ENCODE peak calls at places on chromosomes 16 and 17, in six cellular contexts. P is K562, R is GM12878, S is HepG2, L is SK-N-SH, I is GM12892. Q is an unnamed sample.

GRCh38 chr17:76432712-76433336 is 20.1 kb downstream of the UBE2O start:
- DNase-seq in P (no peak), R (no peak), S (peak), L (no peak), I (no peak), Q (no peak)

GRCh38 chr16:62137991-62138390 is 101.8 kb upstream of the CDH8 start:
- DNase-seq in P (no peak), R (no peak), S (no peak), L (no peak), I (no peak), Q (no peak)

GRCh38 chr16:83627996-83628395 is 179.8 kb upstream of the HSBP1 start:
- DNase-seq in P (no peak), R (no peak), S (no peak), L (no peak), I (no peak), Q (no peak)

GRCh38 chr17:73027130-73027741 is 65.3 kb downstream of the SLC39A11 start:
- DNase-seq in P (no peak), R (no peak), S (no peak), L (no peak), I (no peak), Q (no peak)

GRCh38 chr17:29825604-29826003 is 104.4 kb downstream of the SSH2 start:
- DNase-seq in P (no peak), R (no peak), S (peak), L (no peak), I (no peak), Q (no peak)

GRCh38 chr16:88701541-88702363 is 4.5 kb downstream of the RNF166 start:
- DNase-seq in P (no peak), R (no peak), S (no peak), L (no peak), I (no peak), Q (no peak)

GRCh38 chr17:60388742-60389141 is 3.2 kb downstream of the USP32 start:
- DNase-seq in P (peak), R (no peak), S (no peak), L (no peak), I (no peak), Q (no peak)

GRCh38 chr17:50356418-50356817 is 10.5 kb downstream of the XYLT2 start:
- DNase-seq in P (no peak), R (no peak), S (no peak), L (no peak), I (no peak), Q (no peak)

GRCh38 chr17:4492762-4493561 is 5.7 kb upstream of the SPNS2 start:
- DNase-seq in P (peak), R (no peak), S (peak), L (no peak), I (no peak), Q (no peak)

GRCh38 chr16:86519649-86520316 is 9.5 kb downstream of the FOXF1 start:
- DNase-seq in P (peak), R (no peak), S (peak), L (peak), I (peak), Q (no peak)

GRCh38 chr17:32258383-32259121 is 7.1 kb upstream of the RHBDL3 start:
- DNase-seq in P (no peak), R (no peak), S (no peak), L (no peak), I (no peak), Q (no peak)

GRCh38 chr17:77449908-77450741 is 309.4 kb downstream of the SEC14L1 start:
- DNase-seq in P (peak), R (no peak), S (peak), L (peak), I (no peak), Q (no peak)

GRCh38 chr17:34154916-34155730 is 100.0 kb upstream of the CCL2 start:
- DNase-seq in P (no peak), R (no peak), S (no peak), L (peak), I (no peak), Q (no peak)

GRCh38 chr17:10210151-10210574 is 11.8 kb upstream of the GAS7 start:
- DNase-seq in P (no peak), R (no peak), S (no peak), L (no peak), I (no peak), Q (no peak)

GRCh38 chr16:53048139-53048915 is 4.4 kb downstream of the CHD9NB start:
- DNase-seq in P (no peak), R (no peak), S (peak), L (no peak), I (no peak), Q (no peak)

GRCh38 chr16:58261263-58261662 is 33.6 kb downstream of the PRSS54 start:
- DNase-seq in P (peak), R (no peak), S (no peak), L (no peak), I (no peak), Q (no peak)

GRCh38 chr16:72939247-72939646 is 108.7 kb downstream of the ZFHX3 start:
- DNase-seq in P (no peak), R (no peak), S (no peak), L (no peak), I (no peak), Q (no peak)

GRCh38 chr16:11949527-11949926 is 7.7 kb upstream of the NPIPB2 start:
- DNase-seq in P (peak), R (no peak), S (peak), L (peak), I (peak), Q (peak)

GRCh38 chr17:31095239-31096105 is 695 bp downstream of the NF1 start:
- DNase-seq in P (peak), R (no peak), S (peak), L (peak), I (no peak), Q (peak)

GRCh38 chr17:37358098-37358829 is 17.5 kb upstream of the C17orf78 start:
- DNase-seq in P (peak), R (no peak), S (peak), L (peak), I (peak), Q (peak)

GRCh38 chr17:28896884-28897768 is at the start of gene FLOT2:
- DNase-seq in P (peak), R (no peak), S (peak), L (peak), I (no peak), Q (no peak)

GRCh38 chr16:86044241-86044671 is 145.3 kb downstream of the IRF8 start:
- DNase-seq in P (peak), R (no peak), S (peak), L (peak), I (peak), Q (peak)

GRCh38 chr17:71828182-71828596 is 292.6 kb upstream of the SOX9 start:
- DNase-seq in P (no peak), R (no peak), S (no peak), L (peak), I (no peak), Q (no peak)

GRCh38 chr17:33966410-33967063 is 288.5 kb upstream of the CCL2 start:
- DNase-seq in P (no peak), R (no peak), S (no peak), L (no peak), I (no peak), Q (no peak)

GRCh38 chr17:72184805-72185204 is 64.0 kb downstream of the SOX9 start:
- DNase-seq in P (no peak), R (no peak), S (no peak), L (no peak), I (no peak), Q (no peak)

GRCh38 chr17:28334176-28334575 is 1.1 kb downstream of the IFT20 start:
- DNase-seq in P (peak), R (no peak), S (no peak), L (no peak), I (no peak), Q (no peak)

GRCh38 chr16:31376705-31377104 is 16.4 kb upstream of the ITGAD start:
- DNase-seq in P (no peak), R (no peak), S (no peak), L (no peak), I (no peak), Q (no peak)

GRCh38 chr17:76911299-76912007 is 43.2 kb downstream of the MGAT5B start:
- DNase-seq in P (no peak), R (no peak), S (no peak), L (peak), I (no peak), Q (no peak)

GRCh38 chr16:2212362-2213324 is 2.0 kb upstream of the BRICD5 start:
- DNase-seq in P (peak), R (no peak), S (no peak), L (no peak), I (no peak), Q (no peak)

GRCh38 chr17:31919802-31920525 is 16.8 kb upstream of the SUZ12 start:
- DNase-seq in P (no peak), R (no peak), S (peak), L (no peak), I (no peak), Q (no peak)

GRCh38 chr16:28140788-28141618 is 70.8 kb downstream of the XPO6 start:
- DNase-seq in P (no peak), R (peak), S (peak), L (no peak), I (peak), Q (peak)

GRCh38 chr16:66079671-66080070 is 286.8 kb upstream of the CDH5 start:
- DNase-seq in P (no peak), R (no peak), S (no peak), L (no peak), I (no peak), Q (no peak)

GRCh38 chr17:76252040-76252954 is 12.0 kb upstream of the RNF157 start:
- DNase-seq in P (no peak), R (no peak), S (peak), L (no peak), I (no peak), Q (no peak)

GRCh38 chr17:50345443-50346312 is at the start of gene XYLT2:
- DNase-seq in P (peak), R (no peak), S (peak), L (peak), I (peak), Q (peak)

GRCh38 chr16:8505327-8505991 is 84.9 kb downstream of the TMEM114 start:
- DNase-seq in P (no peak), R (no peak), S (no peak), L (no peak), I (no peak), Q (no peak)

GRCh38 chr16:52912565-52913173 is 140.0 kb downstream of the CHD9NB start:
- DNase-seq in P (peak), R (peak), S (peak), L (peak), I (peak), Q (peak)

GRCh38 chr16:72901012-72901411 is 146.9 kb downstream of the ZFHX3 start:
- DNase-seq in P (no peak), R (no peak), S (no peak), L (no peak), I (no peak), Q (no peak)

GRCh38 chr16:84044108-84044488 is 1.5 kb upstream of the SLC38A8 start:
- DNase-seq in P (peak), R (no peak), S (peak), L (peak), I (no peak), Q (no peak)

GRCh38 chr16:46857261-46857962 is 26.4 kb upstream of the C16orf87 start:
- DNase-seq in P (peak), R (no peak), S (peak), L (peak), I (no peak), Q (no peak)

GRCh38 chr16:85200471-85201278 is 88.4 kb upstream of the CIBAR2 start:
- DNase-seq in P (peak), R (no peak), S (peak), L (no peak), I (no peak), Q (no peak)

DNA sequence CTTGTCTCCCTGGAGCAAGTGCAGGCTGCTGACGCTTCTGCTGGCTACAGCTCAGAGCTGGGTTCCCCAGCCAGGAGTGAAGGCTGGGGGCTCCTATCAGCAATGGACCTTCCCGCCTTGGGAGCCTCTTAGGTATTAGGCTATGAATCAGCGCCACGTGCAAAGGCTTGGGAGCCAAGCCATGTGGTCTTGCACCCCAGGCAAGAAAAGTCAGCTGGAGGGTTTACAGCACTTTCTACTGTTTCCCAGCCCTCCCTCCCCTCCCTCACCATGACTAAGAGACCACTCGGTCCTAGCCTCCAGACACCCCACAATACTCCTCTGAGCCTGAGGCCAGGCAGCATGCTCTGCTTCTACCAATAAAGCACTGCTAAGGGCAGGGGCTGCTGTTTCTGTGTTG is 12.3 kb downstream of the EPX start:
- DNase-seq in P (peak), R (no peak), S (no peak), L (no peak), I (no peak), Q (no peak)
- TF ChIP-seq TAF1 in P (no peak), R (no peak), S (no peak), L (no peak), I (no peak), Q (no peak)

DNA sequence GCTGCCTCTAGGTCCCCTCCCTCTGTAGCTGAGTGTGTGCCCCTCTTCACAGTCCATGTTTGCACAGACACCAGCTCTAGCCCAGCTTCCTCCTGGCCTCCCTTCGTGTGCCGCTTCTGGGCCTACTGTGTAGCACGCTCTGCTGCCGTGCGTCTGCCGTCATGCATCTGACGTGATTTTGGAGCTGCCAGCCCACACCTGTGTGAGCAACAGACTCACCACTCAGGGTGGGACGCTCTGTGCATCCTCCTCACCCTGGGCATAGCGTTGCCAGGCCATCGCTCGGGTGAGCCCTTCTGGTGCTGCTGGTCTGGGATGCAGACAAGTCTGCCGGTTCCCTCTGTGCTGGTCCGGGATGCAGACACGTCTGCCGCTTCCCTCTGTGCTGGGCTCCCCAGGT is 39.4 kb upstream of the ZNF750 start:
- DNase-seq in P (no peak), R (no peak), S (no peak), L (no peak), I (no peak), Q (no peak)
- TF ChIP-seq TAF1 in P (no peak), R (no peak), S (no peak), L (no peak), I (no peak), Q (no peak)

GRCh38 chr17:64216030-64216384 is 47.1 kb downstream of the TEX2 start:
- DNase-seq in P (no peak), R (no peak), S (no peak), L (no peak), I (no peak), Q (no peak)

GRCh38 chr17:64214950-64215349 is 48.1 kb downstream of the TEX2 start:
- DNase-seq in P (no peak), R (no peak), S (no peak), L (no peak), I (no peak), Q (no peak)

GRCh38 chr17:64217249-64217652 is 45.8 kb downstream of the TEX2 start:
- DNase-seq in P (no peak), R (no peak), S (peak), L (no peak), I (no peak), Q (no peak)

GRCh38 chr17:64218066-64218465 is 45.0 kb downstream of the TEX2 start:
- DNase-seq in P (no peak), R (peak), S (no peak), L (no peak), I (no peak), Q (peak)

DNA sequence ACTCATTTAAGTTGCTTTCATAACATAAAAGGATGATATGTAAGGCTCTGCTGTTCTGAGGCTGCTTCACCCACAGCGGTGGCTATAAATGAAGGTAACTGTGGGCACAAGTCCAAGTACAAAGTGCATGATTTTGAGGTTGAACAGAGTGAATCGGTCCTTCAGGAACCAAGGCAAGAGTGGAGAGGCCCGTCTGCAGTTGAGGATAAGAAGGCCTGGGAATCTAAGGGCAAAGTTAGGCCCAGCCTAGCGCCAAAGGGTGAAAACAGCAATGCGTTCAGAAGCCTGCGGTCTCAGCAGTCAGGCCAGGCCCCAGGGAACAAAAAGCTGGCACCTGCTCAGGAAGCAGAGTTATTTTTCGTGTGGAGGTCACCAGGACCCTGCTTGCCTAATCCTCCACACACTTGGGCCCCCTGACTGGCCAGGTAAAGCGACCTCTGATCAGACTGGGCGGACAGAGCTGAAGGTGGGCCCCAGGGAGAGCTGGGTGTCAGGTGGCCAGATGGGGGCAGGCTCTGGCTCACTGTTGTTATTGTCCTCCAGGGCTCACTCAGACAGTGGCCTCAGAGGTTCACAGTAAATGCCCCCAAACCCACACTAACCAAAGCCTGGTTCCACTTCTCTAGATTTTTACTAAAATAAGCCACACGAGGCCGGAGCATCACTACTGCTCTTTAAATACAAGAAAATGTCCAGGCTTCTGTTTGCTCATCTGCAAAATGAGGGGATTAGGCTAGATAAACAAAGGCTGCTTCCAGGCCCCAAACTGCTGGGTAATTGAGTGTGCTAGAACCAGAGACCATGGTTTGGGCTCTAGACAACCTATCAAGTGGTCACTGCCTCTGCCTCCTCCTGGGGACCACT is 46.4 kb downstream of the TEX2 start:
- DNase-seq in P (peak), R (peak), S (peak), L (peak), I (no peak), Q (no peak)
- TF ChIP-seq TAF1 in P (no peak), R (no peak), S (peak), L (no peak), I (no peak), Q (no peak)

DNA sequence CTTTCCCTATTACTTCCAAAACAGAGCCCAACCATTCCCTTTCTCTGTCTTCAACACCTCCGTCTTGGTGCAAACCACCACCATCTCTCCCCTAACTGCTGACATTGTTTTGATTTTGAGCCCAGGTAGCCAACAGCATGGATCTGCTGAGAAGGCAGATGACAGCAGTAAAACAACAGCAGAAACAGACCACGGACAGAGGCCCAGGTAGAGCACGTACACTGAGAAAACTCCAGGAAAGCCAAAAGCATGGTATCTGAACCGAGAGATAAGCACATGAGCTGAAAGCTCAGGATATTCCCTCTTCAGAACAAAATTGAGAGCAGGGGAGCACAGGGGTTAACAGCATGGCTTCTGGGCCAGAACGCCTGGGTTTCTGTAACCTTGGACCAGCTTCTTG is 18.9 kb upstream of the MAP3K14 start:
- DNase-seq in P (peak), R (no peak), S (no peak), L (no peak), I (no peak), Q (no peak)
- TF ChIP-seq TAF1 in P (no peak), R (no peak), S (no peak), L (no peak), I (no peak), Q (no peak)

GRCh38 chr16:17131351-17131750 is 339.4 kb downstream of the XYLT1 start:
- DNase-seq in P (no peak), R (no peak), S (no peak), L (no peak), I (no peak), Q (no peak)
- TF ChIP-seq TAF1 in P (no peak), R (no peak), S (no peak), L (no peak), I (no peak), Q (no peak)

DNA sequence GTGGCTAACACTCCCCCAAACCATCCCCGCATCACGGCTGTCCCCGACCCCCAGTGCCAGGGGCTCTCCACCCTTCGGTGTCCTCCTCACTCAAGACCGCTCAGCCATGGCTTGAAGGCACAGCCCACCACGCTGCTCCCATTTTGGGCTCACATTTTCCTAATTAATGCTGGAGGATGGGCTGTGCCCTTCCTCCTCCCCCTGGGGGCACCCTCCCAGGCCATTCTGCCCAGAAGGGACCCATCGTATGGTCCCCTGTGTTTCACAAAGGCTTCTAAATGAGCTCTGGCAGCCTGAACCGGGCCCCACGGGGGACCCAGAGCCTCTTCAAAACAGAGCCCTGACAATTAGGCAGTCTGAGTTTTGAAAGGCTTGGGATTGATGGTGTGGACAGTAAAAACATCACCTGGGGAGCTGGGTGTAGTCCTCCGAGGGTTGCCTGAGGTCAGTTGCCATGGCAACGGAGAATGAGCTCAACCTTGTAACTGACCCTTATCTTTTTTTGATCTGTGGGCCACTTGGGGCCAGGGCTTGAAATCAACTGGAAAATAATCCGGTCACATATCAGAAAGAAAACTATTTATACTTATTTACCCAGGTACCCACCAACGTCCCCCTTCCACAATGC is 158.8 kb downstream of the C16orf78 start:
- DNase-seq in P (no peak), R (no peak), S (no peak), L (no peak), I (no peak), Q (no peak)
- TF ChIP-seq TAF1 in P (no peak), R (no peak), S (no peak), L (no peak), I (no peak), Q (no peak)